ENCODE peak calls at places on chromosomes 2 and 18, in ten cellular contexts. H is tibial artery; F is astrocyte; B is AG10803; K is transverse colon; E is HL-60; X is CD8-positive, alpha-beta T cell; L is PC-9; O is stomach; P is upper lobe of right lung. M is an unnamed sample.

GRCh38 chr18:62781262-62781661 is 65.9 kb downstream of the PHLPP1 start:
- DNase-seq in H (no peak), F (no peak), B (no peak), K (no peak), E (no peak), X (no peak), L (no peak), O (no peak), P (no peak), M (no peak)

GRCh38 chr2:70639841-70640448 is 86.3 kb upstream of the TGFA start:
- DNase-seq in H (no peak), F (no peak), B (no peak), K (no peak), E (no peak), X (no peak), L (no peak), O (no peak), P (no peak), M (no peak)

GRCh38 chr18:45719106-45719505 is 4.9 kb upstream of the SLC14A1 start:
- DNase-seq in H (no peak), F (peak; percentile 54), B (peak; percentile 36), K (no peak), E (no peak), X (no peak), L (no peak), O (no peak), P (no peak), M (no peak)

GRCh38 chr2:1773883-1774282 is 29.6 kb upstream of the PXDN start:
- DNase-seq in H (peak; percentile 5), F (no peak), B (no peak), K (no peak), E (no peak), X (peak; percentile 31), L (no peak), O (peak; percentile 5), P (no peak), M (no peak)

GRCh38 chr2:9897796-9898195 is 53.7 kb upstream of the GRHL1 start:
- DNase-seq in H (no peak), F (peak; percentile 35), B (peak; percentile 39), K (no peak), E (no peak), X (no peak), L (no peak), O (no peak), P (no peak), M (no peak)

GRCh38 chr2:63740943-63741342 is 100.8 kb upstream of the UGP2 start:
- DNase-seq in H (no peak), F (no peak), B (peak; percentile 39), K (no peak), E (no peak), X (no peak), L (no peak), O (no peak), P (no peak), M (no peak)

GRCh38 chr18:51278045-51278649 is 80.7 kb upstream of the MEX3C start:
- DNase-seq in H (no peak), F (no peak), B (no peak), K (peak; percentile 21), E (peak; percentile 35), X (no peak), L (peak; percentile 34), O (peak; percentile 35), P (no peak), M (peak; percentile 55)

GRCh38 chr2:195168369-195168768 is 488.7 kb upstream of the SLC39A10 start:
- DNase-seq in H (no peak), F (no peak), B (no peak), K (no peak), E (no peak), X (no peak), L (no peak), O (no peak), P (no peak), M (no peak)

GRCh38 chr2:193836424-193836823 is 1641.7 kb upstream of the TMEFF2 start:
- DNase-seq in H (no peak), F (no peak), B (no peak), K (no peak), E (no peak), X (no peak), L (no peak), O (no peak), P (no peak), M (no peak)

GRCh38 chr2:85888020-85888744 is 608 bp downstream of the ST3GAL5 start:
- DNase-seq in H (no peak), F (no peak), B (no peak), K (peak; percentile 29), E (no peak), X (peak; percentile 64), L (no peak), O (no peak), P (no peak), M (peak; percentile 54)

GRCh38 chr18:27213123-27213717 is 28.1 kb upstream of the CHST9 start:
- DNase-seq in H (no peak), F (no peak), B (no peak), K (no peak), E (no peak), X (no peak), L (no peak), O (no peak), P (no peak), M (no peak)

GRCh38 chr2:42319265-42319664 is 41.8 kb downstream of the COX7A2L start:
- DNase-seq in H (no peak), F (no peak), B (no peak), K (no peak), E (no peak), X (no peak), L (no peak), O (no peak), P (no peak), M (no peak)

GRCh38 chr2:127413782-127414743 is 4.2 kb upstream of the PROC start:
- DNase-seq in H (no peak), F (peak; percentile 56), B (peak; percentile 71), K (no peak), E (no peak), X (no peak), L (no peak), O (peak; percentile 16), P (no peak), M (no peak)

GRCh38 chr2:52877703-52878102 is 889.9 kb upstream of the CHAC2 start:
- DNase-seq in H (no peak), F (no peak), B (no peak), K (no peak), E (no peak), X (no peak), L (no peak), O (no peak), P (no peak), M (no peak)

GRCh38 chr18:26491194-26491816 is 57.0 kb downstream of the KCTD1 start:
- DNase-seq in H (no peak), F (no peak), B (no peak), K (no peak), E (no peak), X (no peak), L (no peak), O (no peak), P (no peak), M (no peak)

GRCh38 chr18:58538604-58539386 is 90.1 kb downstream of the ALPK2 start:
- DNase-seq in H (no peak), F (no peak), B (no peak), K (no peak), E (no peak), X (no peak), L (no peak), O (no peak), P (no peak), M (no peak)

GRCh38 chr18:77884454-77884853 is 634.8 kb downstream of the GALR1 start:
- DNase-seq in H (no peak), F (no peak), B (no peak), K (no peak), E (no peak), X (no peak), L (no peak), O (no peak), P (no peak), M (no peak)

GRCh38 chr18:35616664-35617423 is 35.3 kb downstream of the GALNT1 start:
- DNase-seq in H (no peak), F (peak; percentile 95), B (peak; percentile 60), K (peak; percentile 66), E (no peak), X (peak; percentile 68), L (peak; percentile 48), O (peak; percentile 32), P (peak; percentile 65), M (no peak)
- TF ChIP-seq CTCF in H (no peak), F (no peak), B (no peak), K (no peak), E (no peak), X (no peak), L (no peak), O (no peak), P (no peak), M (no peak)

DNA sequence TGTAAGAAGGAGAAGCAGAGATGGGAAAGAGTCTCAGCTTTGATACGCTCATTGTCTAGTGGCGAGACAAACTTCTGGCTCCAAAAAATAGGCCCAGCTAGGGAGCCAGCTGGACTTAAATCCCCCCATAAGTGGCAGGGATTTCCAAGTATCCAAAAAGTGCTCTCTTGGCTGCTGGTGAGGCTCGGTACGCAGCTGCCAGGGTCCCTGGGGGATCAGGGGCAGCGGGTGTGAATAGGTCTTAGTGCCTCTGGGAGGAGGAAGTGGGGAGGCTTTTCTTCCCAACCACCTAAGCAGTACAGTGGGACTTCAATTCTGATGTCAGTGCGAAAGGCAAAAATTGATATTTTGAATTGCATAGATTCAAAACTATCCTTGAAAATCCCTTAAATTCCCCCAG is 73.5 kb downstream of the ALK start:
- DNase-seq in H (no peak), F (no peak), B (no peak), K (no peak), E (no peak), X (no peak), L (no peak), O (no peak), P (no peak), M (no peak)
- H3K4me3 ChIP-seq in H (no peak overlapping the region), F (no peak overlapping the region), B (no peak overlapping the region), K (no peak overlapping the region), E (no peak overlapping the region), X (no peak overlapping the region), L (no peak overlapping the region), O (no peak overlapping the region), P (no peak overlapping the region), M (no peak overlapping the region)

GRCh38 chr2:156110890-156111289 is 221.6 kb downstream of the NR4A2 start:
- DNase-seq in H (no peak), F (no peak), B (no peak), K (peak; percentile 39), E (peak; percentile 23), X (no peak), L (peak; percentile 16), O (peak; percentile 34), P (no peak), M (no peak)
- TF ChIP-seq CTCF in H (no peak), F (no peak), B (no peak), K (peak; percentile 32), E (peak; percentile 12), X (no peak), L (peak; percentile 44), O (no peak), P (peak; percentile 12), M (no peak)

DNA sequence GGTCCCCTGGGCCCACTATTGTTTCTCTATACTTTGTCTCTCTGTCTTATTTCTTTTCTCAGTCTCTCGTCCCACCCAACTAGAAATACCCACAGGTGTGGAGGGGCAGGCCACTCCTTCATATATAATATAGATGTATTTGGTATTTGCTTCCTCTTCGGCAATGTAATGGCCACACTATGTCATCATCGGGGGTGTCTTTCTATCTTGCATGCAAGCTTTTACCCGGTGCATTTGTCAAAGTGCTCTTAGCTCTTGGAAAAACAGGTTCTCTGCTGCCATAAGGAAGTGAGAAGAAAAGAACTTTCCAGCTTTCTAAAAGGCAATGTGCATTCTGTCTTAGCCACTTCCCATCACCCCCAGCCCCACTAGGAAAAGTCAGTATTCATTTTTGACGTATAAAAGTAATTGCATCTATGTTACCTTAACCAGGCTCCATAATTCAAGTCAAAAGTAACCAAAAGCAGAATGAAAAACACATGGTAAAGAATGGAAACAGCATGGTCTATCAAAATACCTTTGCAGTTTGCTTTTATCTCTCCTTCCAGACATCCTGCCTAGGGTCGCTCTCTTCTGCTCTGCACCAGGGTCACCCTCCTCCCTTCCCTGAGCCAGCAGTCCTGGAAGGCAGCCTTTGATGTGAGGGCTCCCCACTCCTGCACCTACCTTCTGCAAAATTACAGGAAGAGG is 27.2 kb upstream of the FHL2 start:
- DNase-seq in H (no peak), F (no peak), B (no peak), K (no peak), E (no peak), X (no peak), L (no peak), O (no peak), P (no peak), M (no peak)
- H3K4me3 ChIP-seq in H (no peak overlapping the region), F (no peak overlapping the region), B (no peak overlapping the region), K (no peak overlapping the region), E (no peak overlapping the region), X (no peak overlapping the region), L (no peak overlapping the region), O (no peak overlapping the region), P (no peak overlapping the region), M (no peak overlapping the region)

M was measured in dorsolateral prefrontal cortex.